ENCODE peak calls at places on chromosomes 12 and 14, in seven cellular contexts. One of them, this sample, is unnamed.

GRCh38 chr14:27242874-27243273 is 645.0 kb upstream of the NOVA1 start:
- DNase-seq in IMR-90: no peak
- DNase-seq in neuronal stem cell: no peak
- DNase-seq in trophoblast cell: no peak
- DNase-seq in mesenchymal stem cell: no peak
- DNase-seq in mesendoderm: no peak
- DNase-seq in H9: no peak
- DNase-seq in this sample: no peak

GRCh38 chr14:95034806-95035205 is 122.5 kb downstream of the DICER1 start:
- DNase-seq in IMR-90: no peak
- DNase-seq in neuronal stem cell: no peak
- DNase-seq in trophoblast cell: no peak
- DNase-seq in mesenchymal stem cell: no peak
- DNase-seq in mesendoderm: no peak
- DNase-seq in H9: no peak
- DNase-seq in this sample: no peak

GRCh38 chr14:73726025-73726961 is 12.1 kb upstream of the PNMA1 start:
- DNase-seq in IMR-90: no peak
- DNase-seq in neuronal stem cell: no peak
- DNase-seq in trophoblast cell: no peak
- DNase-seq in mesenchymal stem cell: no peak
- DNase-seq in mesendoderm: no peak
- DNase-seq in H9: no peak
- DNase-seq in this sample: no peak

GRCh38 chr12:119308743-119309456 is 25.6 kb upstream of the CCDC60 start:
- DNase-seq in IMR-90: no peak
- DNase-seq in neuronal stem cell: peak
- DNase-seq in trophoblast cell: peak
- DNase-seq in mesenchymal stem cell: no peak
- DNase-seq in mesendoderm: peak
- DNase-seq in H9: peak
- DNase-seq in this sample: peak

GRCh38 chr14:56461876-56462275 is 117.7 kb upstream of the TMEM260 start:
- DNase-seq in IMR-90: no peak
- DNase-seq in neuronal stem cell: no peak
- DNase-seq in trophoblast cell: no peak
- DNase-seq in mesenchymal stem cell: no peak
- DNase-seq in mesendoderm: no peak
- DNase-seq in H9: no peak
- DNase-seq in this sample: no peak

GRCh38 chr14:61280526-61281185 is 482 bp downstream of the TMEM30B start:
- DNase-seq in IMR-90: peak
- DNase-seq in neuronal stem cell: no peak
- DNase-seq in trophoblast cell: peak
- DNase-seq in mesenchymal stem cell: peak
- DNase-seq in mesendoderm: peak
- DNase-seq in H9: peak
- DNase-seq in this sample: no peak

GRCh38 chr14:74620497-74620921 is 8.5 kb upstream of the LTBP2 start:
- DNase-seq in IMR-90: peak
- DNase-seq in neuronal stem cell: no peak
- DNase-seq in trophoblast cell: peak
- DNase-seq in mesenchymal stem cell: peak
- DNase-seq in mesendoderm: peak
- DNase-seq in H9: no peak
- DNase-seq in this sample: no peak

GRCh38 chr14:70856851-70857498 is 47.7 kb upstream of the MAP3K9 start:
- DNase-seq in IMR-90: peak
- DNase-seq in neuronal stem cell: no peak
- DNase-seq in trophoblast cell: peak
- DNase-seq in mesenchymal stem cell: peak
- DNase-seq in mesendoderm: no peak
- DNase-seq in H9: no peak
- DNase-seq in this sample: no peak

GRCh38 chr14:73717998-73718741 is 4.0 kb upstream of the PNMA1 start:
- DNase-seq in IMR-90: peak
- DNase-seq in neuronal stem cell: no peak
- DNase-seq in trophoblast cell: no peak
- DNase-seq in mesenchymal stem cell: no peak
- DNase-seq in mesendoderm: peak
- DNase-seq in H9: peak
- DNase-seq in this sample: no peak

GRCh38 chr14:58749066-58749669 is 111.4 kb downstream of the DACT1 start:
- DNase-seq in IMR-90: peak
- DNase-seq in neuronal stem cell: no peak
- DNase-seq in trophoblast cell: peak
- DNase-seq in mesenchymal stem cell: peak
- DNase-seq in mesendoderm: no peak
- DNase-seq in H9: no peak
- DNase-seq in this sample: no peak

GRCh38 chr12:21416611-21417121 is 20.8 kb upstream of the PYROXD1 start:
- DNase-seq in IMR-90: peak
- DNase-seq in neuronal stem cell: peak
- DNase-seq in trophoblast cell: no peak
- DNase-seq in mesenchymal stem cell: no peak
- DNase-seq in mesendoderm: no peak
- DNase-seq in H9: no peak
- DNase-seq in this sample: no peak

GRCh38 chr12:21413369-21414277 is 23.8 kb upstream of the PYROXD1 start:
- DNase-seq in IMR-90: no peak
- DNase-seq in neuronal stem cell: no peak
- DNase-seq in trophoblast cell: no peak
- DNase-seq in mesenchymal stem cell: peak
- DNase-seq in mesendoderm: no peak
- DNase-seq in H9: no peak
- DNase-seq in this sample: no peak

DNA sequence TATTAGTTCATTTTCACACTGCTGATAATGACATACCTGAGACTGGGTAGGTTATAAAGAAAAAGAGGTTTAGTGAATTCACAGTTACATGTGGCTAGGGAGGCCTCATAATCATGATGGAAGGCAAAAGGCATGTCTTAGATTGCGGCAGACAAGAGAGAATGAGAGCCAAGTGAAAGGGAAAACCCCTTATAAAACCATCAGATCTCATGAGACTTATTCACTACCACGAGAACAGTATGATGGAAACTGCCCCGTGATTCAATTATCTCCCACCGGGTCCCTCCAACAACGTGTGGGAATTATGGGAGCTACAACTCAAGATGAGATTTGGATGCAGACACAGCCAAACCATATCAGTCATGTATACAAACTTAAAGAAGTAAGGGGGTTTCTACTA is 19.1 kb upstream of the PYROXD1 start:
- DNase-seq in IMR-90: no peak
- DNase-seq in neuronal stem cell: no peak
- DNase-seq in trophoblast cell: no peak
- DNase-seq in mesenchymal stem cell: no peak
- DNase-seq in mesendoderm: peak
- DNase-seq in H9: no peak
- DNase-seq in this sample: no peak
- H3K4ac ChIP-seq in IMR-90: no peak
- H3K4ac ChIP-seq in neuronal stem cell: no peak
- H3K4ac ChIP-seq in trophoblast cell: no peak
- H3K4ac ChIP-seq in mesenchymal stem cell: no peak
- H3K4ac ChIP-seq in mesendoderm: no peak
- H3K4ac ChIP-seq in H9: no peak
- H3K4ac ChIP-seq in this sample: no peak

GRCh38 chr12:132066345-132066685 is 77.8 kb downstream of the DDX51 start:
- DNase-seq in IMR-90: no peak
- DNase-seq in neuronal stem cell: no peak
- DNase-seq in trophoblast cell: no peak
- DNase-seq in mesenchymal stem cell: peak
- DNase-seq in mesendoderm: no peak
- DNase-seq in H9: no peak
- DNase-seq in this sample: no peak

GRCh38 chr12:132065609-132066344 is 78.3 kb downstream of the DDX51 start:
- DNase-seq in IMR-90: no peak
- DNase-seq in neuronal stem cell: no peak
- DNase-seq in trophoblast cell: no peak
- DNase-seq in mesenchymal stem cell: no peak
- DNase-seq in mesendoderm: no peak
- DNase-seq in H9: no peak
- DNase-seq in this sample: no peak

GRCh38 chr12:132063491-132063890 is 80.6 kb downstream of the DDX51 start:
- DNase-seq in IMR-90: no peak
- DNase-seq in neuronal stem cell: no peak
- DNase-seq in trophoblast cell: no peak
- DNase-seq in mesenchymal stem cell: no peak
- DNase-seq in mesendoderm: no peak
- DNase-seq in H9: no peak
- DNase-seq in this sample: no peak

GRCh38 chr12:132065203-132065602 is 78.9 kb downstream of the DDX51 start:
- DNase-seq in IMR-90: no peak
- DNase-seq in neuronal stem cell: no peak
- DNase-seq in trophoblast cell: no peak
- DNase-seq in mesenchymal stem cell: no peak
- DNase-seq in mesendoderm: no peak
- DNase-seq in H9: no peak
- DNase-seq in this sample: no peak

DNA sequence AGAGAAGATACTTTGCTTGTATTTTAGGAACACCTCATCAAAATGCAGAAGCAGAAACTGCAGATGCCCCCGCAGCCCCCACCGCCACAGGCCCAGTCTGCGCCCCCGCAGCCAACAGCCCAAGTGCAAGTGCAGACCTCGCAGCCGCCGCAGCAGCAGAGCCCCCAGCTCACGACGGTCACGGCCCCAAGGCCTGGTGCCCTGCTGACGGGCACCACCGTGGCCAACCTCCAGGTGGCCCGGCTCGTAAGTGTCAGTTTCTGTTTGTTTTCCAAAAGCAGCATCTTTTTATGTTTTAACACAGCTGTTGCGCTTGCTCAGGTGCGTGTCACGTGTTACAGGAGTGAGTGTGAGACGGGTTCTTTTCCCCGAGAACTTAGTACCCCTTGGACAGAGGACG is 79.5 kb downstream of the DDX51 start:
- DNase-seq in IMR-90: no peak
- DNase-seq in neuronal stem cell: no peak
- DNase-seq in trophoblast cell: no peak
- DNase-seq in mesenchymal stem cell: no peak
- DNase-seq in mesendoderm: no peak
- DNase-seq in H9: no peak
- DNase-seq in this sample: no peak
- H3K4ac ChIP-seq in IMR-90: no peak
- H3K4ac ChIP-seq in neuronal stem cell: no peak
- H3K4ac ChIP-seq in trophoblast cell: no peak
- H3K4ac ChIP-seq in mesenchymal stem cell: no peak
- H3K4ac ChIP-seq in mesendoderm: no peak
- H3K4ac ChIP-seq in H9: no peak
- H3K4ac ChIP-seq in this sample: no peak

GRCh38 chr14:96997996-96998395 is 200.8 kb downstream of the VRK1 start:
- DNase-seq in IMR-90: no peak
- DNase-seq in neuronal stem cell: no peak
- DNase-seq in trophoblast cell: no peak
- DNase-seq in mesenchymal stem cell: no peak
- DNase-seq in mesendoderm: no peak
- DNase-seq in H9: no peak
- DNase-seq in this sample: no peak
- H3K4ac ChIP-seq in IMR-90: no peak
- H3K4ac ChIP-seq in neuronal stem cell: no peak
- H3K4ac ChIP-seq in trophoblast cell: no peak
- H3K4ac ChIP-seq in mesenchymal stem cell: no peak
- H3K4ac ChIP-seq in mesendoderm: no peak
- H3K4ac ChIP-seq in H9: no peak
- H3K4ac ChIP-seq in this sample: no peak

GRCh38 chr14:100864206-100864605 is 38.3 kb downstream of the MEG3 start:
- DNase-seq in IMR-90: no peak
- DNase-seq in neuronal stem cell: no peak
- DNase-seq in trophoblast cell: no peak
- DNase-seq in mesenchymal stem cell: no peak
- DNase-seq in mesendoderm: no peak
- DNase-seq in H9: no peak
- DNase-seq in this sample: no peak
- H3K4ac ChIP-seq in IMR-90: no peak
- H3K4ac ChIP-seq in neuronal stem cell: no peak
- H3K4ac ChIP-seq in trophoblast cell: no peak
- H3K4ac ChIP-seq in mesenchymal stem cell: no peak
- H3K4ac ChIP-seq in mesendoderm: no peak
- H3K4ac ChIP-seq in H9: no peak
- H3K4ac ChIP-seq in this sample: no peak

GRCh38 chr14:96384740-96385139 is 7.2 kb upstream of the AK7 start:
- DNase-seq in IMR-90: no peak
- DNase-seq in neuronal stem cell: no peak
- DNase-seq in trophoblast cell: no peak
- DNase-seq in mesenchymal stem cell: no peak
- DNase-seq in mesendoderm: no peak
- DNase-seq in H9: no peak
- DNase-seq in this sample: no peak
- H3K4ac ChIP-seq in IMR-90: no peak
- H3K4ac ChIP-seq in neuronal stem cell: no peak
- H3K4ac ChIP-seq in trophoblast cell: no peak
- H3K4ac ChIP-seq in mesenchymal stem cell: no peak
- H3K4ac ChIP-seq in mesendoderm: no peak
- H3K4ac ChIP-seq in H9: no peak
- H3K4ac ChIP-seq in this sample: no peak

DNA sequence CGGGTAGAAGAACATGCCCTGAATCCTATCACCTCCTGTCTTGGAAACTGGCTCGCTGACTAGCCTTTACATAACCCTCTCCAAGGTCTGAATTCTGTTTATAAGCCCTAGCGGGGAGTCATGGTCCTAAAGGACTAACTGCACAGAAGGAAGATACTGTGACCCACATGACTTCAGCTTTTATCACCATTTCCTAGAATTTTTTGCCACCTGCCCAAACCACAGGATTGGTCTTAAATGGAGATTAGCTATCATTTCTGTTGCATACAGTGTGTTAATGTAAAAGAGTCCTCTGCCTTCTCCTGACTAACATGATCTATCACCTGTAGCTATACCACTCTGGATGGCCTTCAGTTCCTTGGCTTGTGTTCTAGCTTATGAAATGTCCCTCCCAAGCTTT is 319.2 kb downstream of the DUSP6 start:
- DNase-seq in IMR-90: no peak
- DNase-seq in neuronal stem cell: no peak
- DNase-seq in trophoblast cell: no peak
- DNase-seq in mesenchymal stem cell: no peak
- DNase-seq in mesendoderm: no peak
- DNase-seq in H9: no peak
- DNase-seq in this sample: no peak
- H3K4ac ChIP-seq in IMR-90: no peak
- H3K4ac ChIP-seq in neuronal stem cell: no peak
- H3K4ac ChIP-seq in trophoblast cell: no peak
- H3K4ac ChIP-seq in mesenchymal stem cell: no peak
- H3K4ac ChIP-seq in mesendoderm: no peak
- H3K4ac ChIP-seq in H9: no peak
- H3K4ac ChIP-seq in this sample: no peak

GRCh38 chr12:73517859-73518258 is 1019.8 kb upstream of the ATXN7L3B start:
- DNase-seq in IMR-90: no peak
- DNase-seq in neuronal stem cell: no peak
- DNase-seq in trophoblast cell: no peak
- DNase-seq in mesenchymal stem cell: no peak
- DNase-seq in mesendoderm: no peak
- DNase-seq in H9: no peak
- DNase-seq in this sample: no peak
- H3K4ac ChIP-seq in IMR-90: no peak
- H3K4ac ChIP-seq in neuronal stem cell: no peak
- H3K4ac ChIP-seq in trophoblast cell: no peak
- H3K4ac ChIP-seq in mesenchymal stem cell: no peak
- H3K4ac ChIP-seq in mesendoderm: no peak
- H3K4ac ChIP-seq in H9: no peak
- H3K4ac ChIP-seq in this sample: no peak